ENCODE peak calls at places on chromosomes 13 and 19, in seven cellular contexts. One of them, this sample, is unnamed.

GRCh38 chr19:48575931-48576622 is 24.1 kb downstream of the SULT2B1 start:
- DNase-seq in NCI-H748 treated with DMSO at 0.1 percent for 48 hours: no peak
- DNase-seq in NCI-H187: no peak
- DNase-seq in left colon: no peak
- DNase-seq in NCI-H1092 treated with DMSO at 0.1 percent for 48 hours: no peak
- DNase-seq in GM04503: no peak
- DNase-seq in activated CD4-positive, alpha-beta T cell treated with anti-CD3 and anti-CD28 coated beads for 24 hours: no peak
- DNase-seq in this sample: no peak

GRCh38 chr13:114096031-114096485 is 36.4 kb downstream of the RASA3 start:
- DNase-seq in NCI-H1092 treated with DMSO at 0.1 percent for 48 hours: no peak
- DNase-seq in left colon: no peak
- DNase-seq in NCI-H748 treated with DMSO at 0.1 percent for 48 hours: no peak
- DNase-seq in NCI-H187: no peak
- DNase-seq in activated CD4-positive, alpha-beta T cell treated with anti-CD3 and anti-CD28 coated beads for 24 hours: no peak
- DNase-seq in GM04503: no peak
- DNase-seq in this sample: no peak

GRCh38 chr13:50677687-50678463 is 165.6 kb downstream of the DLEU7 start:
- DNase-seq in GM04503: no peak
- DNase-seq in activated CD4-positive, alpha-beta T cell treated with anti-CD3 and anti-CD28 coated beads for 24 hours: no peak
- DNase-seq in NCI-H748 treated with DMSO at 0.1 percent for 48 hours: peak; percentile 28
- DNase-seq in left colon: no peak
- DNase-seq in NCI-H1092 treated with DMSO at 0.1 percent for 48 hours: no peak
- DNase-seq in NCI-H187: no peak
- DNase-seq in this sample: no peak

GRCh38 chr13:113855012-113855921 is 8.6 kb downstream of the GAS6 start:
- DNase-seq in NCI-H187: no peak
- DNase-seq in NCI-H1092 treated with DMSO at 0.1 percent for 48 hours: no peak
- DNase-seq in activated CD4-positive, alpha-beta T cell treated with anti-CD3 and anti-CD28 coated beads for 24 hours: no peak
- DNase-seq in NCI-H748 treated with DMSO at 0.1 percent for 48 hours: no peak
- DNase-seq in GM04503: no peak
- DNase-seq in left colon: peak; percentile 66
- DNase-seq in this sample: no peak

GRCh38 chr13:94967183-94968039 is 255.1 kb upstream of the SOX21 start:
- DNase-seq in activated CD4-positive, alpha-beta T cell treated with anti-CD3 and anti-CD28 coated beads for 24 hours: peak; percentile 28
- DNase-seq in NCI-H187: no peak
- DNase-seq in GM04503: no peak
- DNase-seq in left colon: no peak
- DNase-seq in NCI-H1092 treated with DMSO at 0.1 percent for 48 hours: peak; percentile 56
- DNase-seq in NCI-H748 treated with DMSO at 0.1 percent for 48 hours: peak; percentile 34
- DNase-seq in this sample: peak; percentile 47

GRCh38 chr13:28499579-28499978 is 4.7 kb upstream of the FLT1 start:
- DNase-seq in activated CD4-positive, alpha-beta T cell treated with anti-CD3 and anti-CD28 coated beads for 24 hours: no peak
- DNase-seq in NCI-H748 treated with DMSO at 0.1 percent for 48 hours: no peak
- DNase-seq in NCI-H187: no peak
- DNase-seq in left colon: no peak
- DNase-seq in NCI-H1092 treated with DMSO at 0.1 percent for 48 hours: no peak
- DNase-seq in GM04503: no peak
- DNase-seq in this sample: no peak

GRCh38 chr19:41928221-41928683 is at the start of gene ERFL:
- DNase-seq in NCI-H187: no peak
- DNase-seq in activated CD4-positive, alpha-beta T cell treated with anti-CD3 and anti-CD28 coated beads for 24 hours: no peak
- DNase-seq in GM04503: no peak
- DNase-seq in NCI-H1092 treated with DMSO at 0.1 percent for 48 hours: no peak
- DNase-seq in left colon: peak; percentile 32
- DNase-seq in NCI-H748 treated with DMSO at 0.1 percent for 48 hours: peak; percentile 19
- DNase-seq in this sample: no peak

GRCh38 chr19:32649751-32650150 is 25.2 kb downstream of the ANKRD27 start:
- DNase-seq in left colon: no peak
- DNase-seq in NCI-H187: no peak
- DNase-seq in activated CD4-positive, alpha-beta T cell treated with anti-CD3 and anti-CD28 coated beads for 24 hours: no peak
- DNase-seq in NCI-H748 treated with DMSO at 0.1 percent for 48 hours: no peak
- DNase-seq in GM04503: no peak
- DNase-seq in NCI-H1092 treated with DMSO at 0.1 percent for 48 hours: no peak
- DNase-seq in this sample: no peak

GRCh38 chr19:44785993-44786392 is 8.3 kb downstream of the CBLC start:
- DNase-seq in NCI-H1092 treated with DMSO at 0.1 percent for 48 hours: no peak
- DNase-seq in GM04503: no peak
- DNase-seq in NCI-H748 treated with DMSO at 0.1 percent for 48 hours: no peak
- DNase-seq in NCI-H187: no peak
- DNase-seq in activated CD4-positive, alpha-beta T cell treated with anti-CD3 and anti-CD28 coated beads for 24 hours: no peak
- DNase-seq in left colon: no peak
- DNase-seq in this sample: no peak

GRCh38 chr19:6772866-6773322 is 386 bp downstream of the VAV1 start:
- DNase-seq in activated CD4-positive, alpha-beta T cell treated with anti-CD3 and anti-CD28 coated beads for 24 hours: no peak
- DNase-seq in NCI-H1092 treated with DMSO at 0.1 percent for 48 hours: no peak
- DNase-seq in NCI-H187: no peak
- DNase-seq in NCI-H748 treated with DMSO at 0.1 percent for 48 hours: no peak
- DNase-seq in GM04503: no peak
- DNase-seq in left colon: peak; percentile 25
- DNase-seq in this sample: no peak

GRCh38 chr19:7911509-7912143 is 3.0 kb upstream of the TGFBR3L start:
- DNase-seq in NCI-H187: no peak
- DNase-seq in left colon: peak; percentile 5
- DNase-seq in activated CD4-positive, alpha-beta T cell treated with anti-CD3 and anti-CD28 coated beads for 24 hours: no peak
- DNase-seq in NCI-H748 treated with DMSO at 0.1 percent for 48 hours: no peak
- DNase-seq in GM04503: no peak
- DNase-seq in NCI-H1092 treated with DMSO at 0.1 percent for 48 hours: no peak
- DNase-seq in this sample: no peak

GRCh38 chr13:41216160-41216559 is 21.8 kb upstream of the KBTBD7 start:
- DNase-seq in left colon: no peak
- DNase-seq in NCI-H187: no peak
- DNase-seq in activated CD4-positive, alpha-beta T cell treated with anti-CD3 and anti-CD28 coated beads for 24 hours: no peak
- DNase-seq in NCI-H1092 treated with DMSO at 0.1 percent for 48 hours: no peak
- DNase-seq in GM04503: no peak
- DNase-seq in NCI-H748 treated with DMSO at 0.1 percent for 48 hours: no peak
- DNase-seq in this sample: no peak

GRCh38 chr19:3125900-3126524 is 9.8 kb upstream of the GNA15 start:
- DNase-seq in left colon: peak; percentile 79
- DNase-seq in GM04503: no peak
- DNase-seq in NCI-H748 treated with DMSO at 0.1 percent for 48 hours: no peak
- DNase-seq in NCI-H187: peak; percentile 43
- DNase-seq in NCI-H1092 treated with DMSO at 0.1 percent for 48 hours: peak; percentile 16
- DNase-seq in activated CD4-positive, alpha-beta T cell treated with anti-CD3 and anti-CD28 coated beads for 24 hours: peak; percentile 73
- DNase-seq in this sample: peak; percentile 80

GRCh38 chr13:21142766-21143165 is 33.6 kb downstream of the SKA3 start:
- DNase-seq in NCI-H187: no peak
- DNase-seq in activated CD4-positive, alpha-beta T cell treated with anti-CD3 and anti-CD28 coated beads for 24 hours: no peak
- DNase-seq in left colon: no peak
- DNase-seq in NCI-H1092 treated with DMSO at 0.1 percent for 48 hours: no peak
- DNase-seq in GM04503: no peak
- DNase-seq in NCI-H748 treated with DMSO at 0.1 percent for 48 hours: no peak
- DNase-seq in this sample: no peak

This sample was measured in GM12891.